ENCODE peak calls at places on chromosomes 5 and 9, in four cellular contexts. One of them, this sample, is unnamed.

GRCh38 chr9:21060919-21061561 is 16.7 kb downstream of the IFNB1 start:
- DNase-seq in K562: no peak
- DNase-seq in HCT116: no peak
- DNase-seq in SK-N-SH: no peak
- DNase-seq in this sample: no peak

GRCh38 chr9:28810375-28811075 is 1237.2 kb upstream of the C9orf72 start:
- DNase-seq in K562: no peak
- DNase-seq in HCT116: no peak
- DNase-seq in SK-N-SH: no peak
- DNase-seq in this sample: no peak

GRCh38 chr5:119347574-119347973 is 8.2 kb upstream of the TNFAIP8 start:
- DNase-seq in K562: no peak
- DNase-seq in HCT116: no peak
- DNase-seq in SK-N-SH: no peak
- DNase-seq in this sample: no peak

GRCh38 chr5:131758520-131758900 is 38.3 kb downstream of the FNIP1 start:
- DNase-seq in K562: no peak
- DNase-seq in HCT116: no peak
- DNase-seq in SK-N-SH: no peak
- DNase-seq in this sample: no peak

GRCh38 chr5:168125445-168126199 is 165.8 kb upstream of the WWC1 start:
- DNase-seq in K562: no peak
- DNase-seq in HCT116: no peak
- DNase-seq in SK-N-SH: no peak
- DNase-seq in this sample: no peak

GRCh38 chr5:16600949-16601348 is 15.8 kb downstream of the RETREG1 start:
- DNase-seq in K562: no peak
- DNase-seq in HCT116: no peak
- DNase-seq in SK-N-SH: no peak
- DNase-seq in this sample: no peak

GRCh38 chr9:34500623-34501267 is 22.0 kb downstream of the ENHO start:
- DNase-seq in K562: peak
- DNase-seq in HCT116: peak
- DNase-seq in SK-N-SH: peak
- DNase-seq in this sample: peak

GRCh38 chr9:94018628-94019027 is 63.5 kb upstream of the BARX1 start:
- DNase-seq in K562: no peak
- DNase-seq in HCT116: no peak
- DNase-seq in SK-N-SH: no peak
- DNase-seq in this sample: no peak

GRCh38 chr5:162699361-162699760 is 631.8 kb downstream of the GABRG2 start:
- DNase-seq in K562: no peak
- DNase-seq in HCT116: no peak
- DNase-seq in SK-N-SH: no peak
- DNase-seq in this sample: no peak

GRCh38 chr9:114156311-114156657 is 947 bp downstream of the COL27A1 start:
- DNase-seq in K562: no peak
- DNase-seq in HCT116: no peak
- DNase-seq in SK-N-SH: no peak
- DNase-seq in this sample: no peak

GRCh38 chr9:92507496-92507895 is 25.2 kb upstream of the ASPN start:
- DNase-seq in K562: no peak
- DNase-seq in HCT116: no peak
- DNase-seq in SK-N-SH: peak
- DNase-seq in this sample: no peak

GRCh38 chr9:38254756-38255155 is 137.7 kb upstream of the ALDH1B1 start:
- DNase-seq in K562: no peak
- DNase-seq in HCT116: no peak
- DNase-seq in SK-N-SH: no peak
- DNase-seq in this sample: no peak

GRCh38 chr5:155353231-155353630 is 339.7 kb downstream of the KIF4B start:
- DNase-seq in K562: no peak
- DNase-seq in HCT116: no peak
- DNase-seq in SK-N-SH: no peak
- DNase-seq in this sample: no peak

GRCh38 chr5:138752341-138752950 is 779 bp upstream of the CTNNA1 start:
- DNase-seq in K562: peak
- DNase-seq in HCT116: peak
- DNase-seq in SK-N-SH: no peak
- DNase-seq in this sample: peak

GRCh38 chr9:96133296-96134010 is 168.5 kb downstream of the HSD17B3 start:
- DNase-seq in K562: no peak
- DNase-seq in HCT116: no peak
- DNase-seq in SK-N-SH: no peak
- DNase-seq in this sample: no peak

GRCh38 chr5:52010430-52010829 is 627.2 kb downstream of the ISL1 start:
- DNase-seq in K562: no peak
- DNase-seq in HCT116: no peak
- DNase-seq in SK-N-SH: no peak
- DNase-seq in this sample: no peak

GRCh38 chr5:173472164-173472563 is 143.9 kb upstream of the STC2 start:
- DNase-seq in K562: no peak
- DNase-seq in HCT116: peak
- DNase-seq in SK-N-SH: no peak
- DNase-seq in this sample: peak

GRCh38 chr5:176776916-176777315 is 33.4 kb upstream of the UNC5A start:
- DNase-seq in K562: no peak
- DNase-seq in HCT116: no peak
- DNase-seq in SK-N-SH: no peak
- DNase-seq in this sample: no peak

GRCh38 chr5:120464627-120465280 is 654 bp downstream of the PRR16 start:
- DNase-seq in K562: no peak
- DNase-seq in HCT116: no peak
- DNase-seq in SK-N-SH: peak
- DNase-seq in this sample: no peak

GRCh38 chr9:101442248-101443136 is 6.9 kb upstream of the ALDOB start:
- DNase-seq in K562: no peak
- DNase-seq in HCT116: no peak
- DNase-seq in SK-N-SH: no peak
- DNase-seq in this sample: peak

GRCh38 chr9:100720922-100721321 is 143.0 kb downstream of the CAVIN4 start:
- DNase-seq in K562: no peak
- DNase-seq in HCT116: no peak
- DNase-seq in SK-N-SH: no peak
- DNase-seq in this sample: no peak

GRCh38 chr9:69817202-69817601 is 3.4 kb upstream of the CFAP95 start:
- DNase-seq in K562: no peak
- DNase-seq in HCT116: no peak
- DNase-seq in SK-N-SH: peak
- DNase-seq in this sample: no peak

GRCh38 chr5:109916481-109917153 is 226.9 kb downstream of the MAN2A1 start:
- DNase-seq in K562: no peak
- DNase-seq in HCT116: no peak
- DNase-seq in SK-N-SH: no peak
- DNase-seq in this sample: no peak

GRCh38 chr5:5497132-5497748 is 74.8 kb downstream of the ICE1 start:
- DNase-seq in K562: peak
- DNase-seq in HCT116: peak
- DNase-seq in SK-N-SH: peak
- DNase-seq in this sample: peak

GRCh38 chr5:51380603-51381207 is 2.5 kb upstream of the ISL1 start:
- DNase-seq in K562: peak
- DNase-seq in HCT116: no peak
- DNase-seq in SK-N-SH: peak
- DNase-seq in this sample: peak

GRCh38 chr5:125890387-125890955 is 532.7 kb upstream of the GRAMD2B start:
- DNase-seq in K562: no peak
- DNase-seq in HCT116: no peak
- DNase-seq in SK-N-SH: no peak
- DNase-seq in this sample: no peak

GRCh38 chr5:14707811-14708210 is 43.3 kb downstream of the OTULIN start:
- DNase-seq in K562: no peak
- DNase-seq in HCT116: no peak
- DNase-seq in SK-N-SH: no peak
- DNase-seq in this sample: no peak

GRCh38 chr5:109682383-109682782 is 7.3 kb upstream of the MAN2A1 start:
- DNase-seq in K562: no peak
- DNase-seq in HCT116: no peak
- DNase-seq in SK-N-SH: no peak
- DNase-seq in this sample: no peak

GRCh38 chr9:4755026-4755609 is 14.1 kb upstream of the AK3 start:
- DNase-seq in K562: no peak
- DNase-seq in HCT116: no peak
- DNase-seq in SK-N-SH: no peak
- DNase-seq in this sample: no peak

GRCh38 chr5:17056056-17056690 is 120.1 kb upstream of the MYO10 start:
- DNase-seq in K562: no peak
- DNase-seq in HCT116: no peak
- DNase-seq in SK-N-SH: no peak
- DNase-seq in this sample: no peak

GRCh38 chr9:91768507-91768906 is 181.5 kb downstream of the ROR2 start:
- DNase-seq in K562: no peak
- DNase-seq in HCT116: no peak
- DNase-seq in SK-N-SH: no peak
- DNase-seq in this sample: no peak

GRCh38 chr9:135864447-135865049 is 42.8 kb downstream of the CAMSAP1 start:
- DNase-seq in K562: peak
- DNase-seq in HCT116: peak
- DNase-seq in SK-N-SH: peak
- DNase-seq in this sample: peak

GRCh38 chr9:135718616-135719015 is 16.6 kb downstream of the KCNT1 start:
- DNase-seq in K562: no peak
- DNase-seq in HCT116: peak
- DNase-seq in SK-N-SH: no peak
- DNase-seq in this sample: peak

GRCh38 chr9:122402403-122403268 is 31.8 kb downstream of the PTGS1 start:
- DNase-seq in K562: peak
- DNase-seq in HCT116: peak
- DNase-seq in SK-N-SH: no peak
- DNase-seq in this sample: peak

GRCh38 chr5:622359-622758 is 10.2 kb downstream of the CEP72 start:
- DNase-seq in K562: no peak
- DNase-seq in HCT116: no peak
- DNase-seq in SK-N-SH: no peak
- DNase-seq in this sample: no peak

GRCh38 chr5:619444-619843 is 7.3 kb downstream of the CEP72 start:
- DNase-seq in K562: no peak
- DNase-seq in HCT116: no peak
- DNase-seq in SK-N-SH: no peak
- DNase-seq in this sample: no peak

GRCh38 chr5:621341-621761 is 9.2 kb downstream of the CEP72 start:
- DNase-seq in K562: no peak
- DNase-seq in HCT116: no peak
- DNase-seq in SK-N-SH: no peak
- DNase-seq in this sample: no peak

GRCh38 chr5:620152-620551 is 8.0 kb downstream of the CEP72 start:
- DNase-seq in K562: no peak
- DNase-seq in HCT116: no peak
- DNase-seq in SK-N-SH: no peak
- DNase-seq in this sample: no peak

GRCh38 chr5:620586-621180 is 8.5 kb downstream of the CEP72 start:
- DNase-seq in K562: no peak
- DNase-seq in HCT116: no peak
- DNase-seq in SK-N-SH: no peak
- DNase-seq in this sample: peak
- TF ChIP-seq ELF1 in K562: no peak
- TF ChIP-seq ELF1 in HCT116: no peak
- TF ChIP-seq ELF1 in SK-N-SH: no peak
- TF ChIP-seq ELF1 in this sample: no peak

DNA sequence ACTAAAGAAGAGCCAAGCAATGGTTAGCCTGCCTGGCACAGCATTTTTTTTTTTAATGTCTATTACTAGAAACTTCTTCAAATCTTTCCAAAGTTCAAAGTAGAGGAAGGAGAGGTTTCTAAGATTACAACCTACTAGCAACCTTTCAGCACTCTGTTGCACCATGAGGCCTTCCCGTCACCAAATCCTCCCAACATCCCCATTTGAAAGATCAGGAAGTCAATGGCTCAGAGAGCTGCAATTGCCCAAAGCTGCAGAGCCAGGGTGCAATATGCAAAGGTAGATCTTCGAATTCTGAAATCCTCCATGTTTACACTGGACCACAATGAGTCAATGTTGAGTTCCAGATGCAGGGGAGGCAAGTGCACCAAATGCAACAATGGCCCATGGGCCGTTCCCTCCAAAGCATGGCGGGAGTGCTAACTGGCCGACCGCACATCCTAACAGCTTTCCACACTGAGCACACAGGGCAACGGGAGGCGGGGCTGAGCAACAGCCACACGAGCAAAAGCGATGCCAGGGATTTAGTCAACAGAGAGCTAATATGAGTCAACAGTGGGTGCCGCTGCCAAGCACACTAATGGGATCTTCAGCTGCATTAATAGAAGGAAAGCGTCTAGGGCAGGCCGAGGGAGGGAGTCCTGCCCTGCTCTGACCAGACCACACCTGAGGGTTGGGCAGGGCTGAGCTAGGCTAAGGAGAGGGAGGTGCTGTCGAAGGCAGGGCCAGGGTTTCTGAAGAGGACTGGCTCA is 4.8 kb downstream of the EPB41L4B start:
- DNase-seq in K562: no peak
- DNase-seq in HCT116: peak
- DNase-seq in SK-N-SH: no peak
- DNase-seq in this sample: peak
- H2AFZ ChIP-seq in K562: no peak
- H2AFZ ChIP-seq in HCT116: no peak
- H2AFZ ChIP-seq in SK-N-SH: no peak
- H2AFZ ChIP-seq in this sample: no peak

DNA sequence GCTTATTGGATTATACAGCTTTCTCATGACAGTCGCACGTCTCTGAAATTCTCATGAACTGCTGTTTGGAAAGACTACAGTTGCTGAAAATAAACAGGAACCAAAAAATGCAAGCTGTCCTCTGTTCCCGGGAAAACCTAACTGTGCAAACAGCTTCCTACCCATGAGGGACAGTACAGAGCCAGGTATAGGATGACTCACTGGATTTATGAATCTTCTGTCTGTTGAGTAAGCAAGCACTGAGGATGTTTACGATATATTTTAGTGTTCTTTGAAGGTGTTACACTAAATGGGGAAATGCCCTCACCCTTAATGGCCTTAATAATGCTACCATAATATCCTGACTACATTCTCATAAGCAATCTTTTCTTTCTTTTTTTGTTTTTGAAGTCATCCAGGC is 380.4 kb upstream of the TNC start:
- DNase-seq in K562: no peak
- DNase-seq in HCT116: no peak
- DNase-seq in SK-N-SH: no peak
- DNase-seq in this sample: no peak
- TF ChIP-seq ELF1 in K562: no peak
- TF ChIP-seq ELF1 in HCT116: no peak
- TF ChIP-seq ELF1 in SK-N-SH: no peak
- TF ChIP-seq ELF1 in this sample: no peak

DNA sequence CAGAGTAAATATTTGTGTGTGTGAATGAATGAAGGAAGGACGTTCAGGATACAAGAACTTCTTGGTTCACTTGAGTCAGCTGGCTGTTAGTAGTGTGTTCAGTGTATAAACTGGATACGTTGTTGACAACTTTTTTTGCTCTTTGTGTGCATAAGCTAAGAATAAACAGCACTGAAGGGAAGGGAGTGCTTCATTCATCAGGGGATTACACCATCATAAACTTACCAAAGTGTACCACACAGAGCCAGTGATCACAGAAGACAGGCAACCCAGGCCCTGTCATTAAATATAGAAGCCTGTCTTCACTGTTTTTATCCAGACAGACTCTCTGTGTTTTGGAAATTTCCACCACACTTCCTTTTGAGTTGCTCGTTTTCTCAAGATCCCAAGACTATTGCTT is 55.5 kb upstream of the MEF2C start:
- DNase-seq in K562: no peak
- DNase-seq in HCT116: no peak
- DNase-seq in SK-N-SH: no peak
- DNase-seq in this sample: no peak
- H2AFZ ChIP-seq in K562: peak
- H2AFZ ChIP-seq in HCT116: no peak
- H2AFZ ChIP-seq in SK-N-SH: no peak
- H2AFZ ChIP-seq in this sample: no peak